ENCODE peak calls at places on chromosomes 11 and 22, in seven cellular contexts. One of them, this sample, is unnamed.

GRCh38 chr11:78000193-78000592 is 5.7 kb upstream of the INTS4 start:
- DNase-seq in A549: peak; percentile 72
- DNase-seq in astrocyte: peak; percentile 54
- DNase-seq in stomach: peak; percentile 46
- DNase-seq in tibial artery: no peak
- DNase-seq in kidney: no peak
- DNase-seq in neuronal stem cell: no peak
- DNase-seq in this sample: peak; percentile 85

GRCh38 chr11:116853461-116854073 is 16.1 kb upstream of the APOA1 start:
- DNase-seq in neuronal stem cell: no peak
- DNase-seq in kidney: no peak
- DNase-seq in astrocyte: peak; percentile 96
- DNase-seq in A549: no peak
- DNase-seq in stomach: peak; percentile 53
- DNase-seq in tibial artery: no peak
- DNase-seq in this sample: peak; percentile 82

GRCh38 chr22:42891696-42892095 is 34.6 kb upstream of the ARFGAP3 start:
- DNase-seq in astrocyte: no peak
- DNase-seq in stomach: no peak
- DNase-seq in tibial artery: no peak
- DNase-seq in kidney: no peak
- DNase-seq in A549: no peak
- DNase-seq in neuronal stem cell: no peak
- DNase-seq in this sample: no peak

GRCh38 chr11:94511932-94512781 is at the start of gene C11orf97:
- DNase-seq in tibial artery: peak; percentile 47
- DNase-seq in kidney: peak; percentile 88
- DNase-seq in astrocyte: no peak
- DNase-seq in neuronal stem cell: peak; percentile 54
- DNase-seq in stomach: peak; percentile 59
- DNase-seq in A549: no peak
- DNase-seq in this sample: peak; percentile 56

GRCh38 chr22:40605676-40606250 is 30.8 kb downstream of the MRTFA start:
- DNase-seq in neuronal stem cell: no peak
- DNase-seq in astrocyte: peak; percentile 58
- DNase-seq in A549: no peak
- DNase-seq in tibial artery: no peak
- DNase-seq in kidney: no peak
- DNase-seq in stomach: no peak
- DNase-seq in this sample: peak; percentile 42

GRCh38 chr11:73019996-73020395 is 122.1 kb downstream of the FCHSD2 start:
- DNase-seq in astrocyte: no peak
- DNase-seq in tibial artery: no peak
- DNase-seq in A549: no peak
- DNase-seq in stomach: no peak
- DNase-seq in neuronal stem cell: no peak
- DNase-seq in kidney: no peak
- DNase-seq in this sample: no peak

GRCh38 chr22:42680648-42681047 is 31.5 kb upstream of the CYB5R3 start:
- DNase-seq in kidney: no peak
- DNase-seq in astrocyte: peak; percentile 92
- DNase-seq in neuronal stem cell: no peak
- DNase-seq in tibial artery: no peak
- DNase-seq in stomach: no peak
- DNase-seq in A549: peak; percentile 65
- DNase-seq in this sample: peak; percentile 94

GRCh38 chr22:50084085-50084484 is 1.1 kb downstream of the MLC1 start:
- DNase-seq in astrocyte: no peak
- DNase-seq in kidney: no peak
- DNase-seq in neuronal stem cell: no peak
- DNase-seq in stomach: no peak
- DNase-seq in tibial artery: no peak
- DNase-seq in A549: no peak
- DNase-seq in this sample: no peak

GRCh38 chr11:75784506-75784905 is 15.9 kb downstream of the DGAT2 start:
- DNase-seq in A549: no peak
- DNase-seq in astrocyte: no peak
- DNase-seq in tibial artery: no peak
- DNase-seq in stomach: no peak
- DNase-seq in neuronal stem cell: no peak
- DNase-seq in kidney: peak; percentile 35
- DNase-seq in this sample: no peak

GRCh38 chr11:3091081-3091845 is 34.0 kb upstream of the CARS1 start:
- DNase-seq in tibial artery: no peak
- DNase-seq in stomach: no peak
- DNase-seq in astrocyte: no peak
- DNase-seq in A549: no peak
- DNase-seq in neuronal stem cell: no peak
- DNase-seq in kidney: peak; percentile 64
- DNase-seq in this sample: no peak

DNA sequence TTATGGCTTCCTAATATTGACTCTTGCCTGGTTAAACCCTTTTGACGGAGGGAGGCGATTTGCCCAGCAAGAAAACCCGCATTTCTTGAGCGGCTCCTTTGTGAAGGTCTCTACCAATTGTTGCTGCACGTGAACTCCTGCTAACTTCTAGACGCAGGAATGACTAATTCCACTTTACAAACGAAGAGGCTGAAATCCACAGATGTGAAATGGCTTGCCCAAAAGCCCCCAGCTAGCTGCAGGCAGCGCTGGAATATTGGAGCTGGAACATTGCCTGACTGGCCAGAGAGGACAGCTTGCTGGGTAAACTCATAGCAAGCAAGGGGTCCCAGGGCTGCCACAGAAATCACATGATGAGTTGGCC is 542 bp downstream of the GCAT start:
- DNase-seq in kidney: no peak
- DNase-seq in stomach: no peak
- DNase-seq in A549: no peak
- DNase-seq in astrocyte: peak; percentile 39
- DNase-seq in tibial artery: no peak
- DNase-seq in neuronal stem cell: no peak
- DNase-seq in this sample: no peak
- H3K4me1 ChIP-seq in kidney: peaks cover 14% of the 10 kb centered on the region
- H3K4me1 ChIP-seq in stomach: peaks cover 59% of the 10 kb centered on the region
- H3K4me1 ChIP-seq in A549: peaks cover 15% of the 10 kb centered on the region
- H3K4me1 ChIP-seq in astrocyte: peaks cover 33% of the 10 kb centered on the region
- H3K4me1 ChIP-seq in tibial artery: no peaks in the 10 kb centered on the region
- H3K4me1 ChIP-seq in neuronal stem cell: peaks cover 15% of the 10 kb centered on the region
- H3K4me1 ChIP-seq in this sample: peaks cover 16% of the 10 kb centered on the region

DNA sequence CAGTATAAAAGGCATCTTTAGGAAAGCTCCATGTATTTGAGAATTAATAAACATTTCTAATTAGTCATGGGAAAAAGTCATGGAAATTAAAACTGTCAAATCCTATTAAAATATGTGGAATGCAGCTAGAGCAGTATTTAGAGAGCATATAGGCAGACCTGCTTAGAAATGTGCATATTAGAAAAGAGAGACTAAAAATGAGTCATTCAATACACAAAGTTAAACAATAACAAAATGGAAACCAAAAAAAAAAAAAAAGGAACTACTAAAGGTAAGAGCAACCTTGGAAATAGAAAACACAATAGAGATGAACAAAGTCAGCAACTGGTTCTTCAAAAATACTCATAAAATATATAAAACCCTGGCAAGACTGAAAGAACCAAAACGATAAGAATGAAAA is 59.7 kb upstream of the RASSF10 start:
- DNase-seq in astrocyte: no peak
- DNase-seq in neuronal stem cell: no peak
- DNase-seq in tibial artery: no peak
- DNase-seq in A549: no peak
- DNase-seq in kidney: no peak
- DNase-seq in stomach: no peak
- DNase-seq in this sample: no peak
- H3K4me1 ChIP-seq in astrocyte: no peaks in the 10 kb centered on the region
- H3K4me1 ChIP-seq in neuronal stem cell: no peaks in the 10 kb centered on the region
- H3K4me1 ChIP-seq in tibial artery: no peaks in the 10 kb centered on the region
- H3K4me1 ChIP-seq in A549: peaks cover 9% of the 10 kb centered on the region
- H3K4me1 ChIP-seq in kidney: no peaks in the 10 kb centered on the region
- H3K4me1 ChIP-seq in stomach: no peaks in the 10 kb centered on the region
- H3K4me1 ChIP-seq in this sample: no peaks in the 10 kb centered on the region

GRCh38 chr22:25068701-25069100 is 116.2 kb downstream of the KIAA1671 start:
- DNase-seq in neuronal stem cell: no peak
- DNase-seq in astrocyte: no peak
- DNase-seq in stomach: no peak
- DNase-seq in kidney: no peak
- DNase-seq in A549: no peak
- DNase-seq in tibial artery: no peak
- DNase-seq in this sample: no peak
- H3K4me1 ChIP-seq in neuronal stem cell: no peaks in the 10 kb centered on the region
- H3K4me1 ChIP-seq in astrocyte: no peaks in the 10 kb centered on the region
- H3K4me1 ChIP-seq in stomach: peaks cover 28% of the 10 kb centered on the region
- H3K4me1 ChIP-seq in kidney: peaks cover 14% of the 10 kb centered on the region
- H3K4me1 ChIP-seq in A549: no peaks in the 10 kb centered on the region
- H3K4me1 ChIP-seq in tibial artery: peaks cover 7% of the 10 kb centered on the region
- H3K4me1 ChIP-seq in this sample: peaks cover 15% of the 10 kb centered on the region

DNA sequence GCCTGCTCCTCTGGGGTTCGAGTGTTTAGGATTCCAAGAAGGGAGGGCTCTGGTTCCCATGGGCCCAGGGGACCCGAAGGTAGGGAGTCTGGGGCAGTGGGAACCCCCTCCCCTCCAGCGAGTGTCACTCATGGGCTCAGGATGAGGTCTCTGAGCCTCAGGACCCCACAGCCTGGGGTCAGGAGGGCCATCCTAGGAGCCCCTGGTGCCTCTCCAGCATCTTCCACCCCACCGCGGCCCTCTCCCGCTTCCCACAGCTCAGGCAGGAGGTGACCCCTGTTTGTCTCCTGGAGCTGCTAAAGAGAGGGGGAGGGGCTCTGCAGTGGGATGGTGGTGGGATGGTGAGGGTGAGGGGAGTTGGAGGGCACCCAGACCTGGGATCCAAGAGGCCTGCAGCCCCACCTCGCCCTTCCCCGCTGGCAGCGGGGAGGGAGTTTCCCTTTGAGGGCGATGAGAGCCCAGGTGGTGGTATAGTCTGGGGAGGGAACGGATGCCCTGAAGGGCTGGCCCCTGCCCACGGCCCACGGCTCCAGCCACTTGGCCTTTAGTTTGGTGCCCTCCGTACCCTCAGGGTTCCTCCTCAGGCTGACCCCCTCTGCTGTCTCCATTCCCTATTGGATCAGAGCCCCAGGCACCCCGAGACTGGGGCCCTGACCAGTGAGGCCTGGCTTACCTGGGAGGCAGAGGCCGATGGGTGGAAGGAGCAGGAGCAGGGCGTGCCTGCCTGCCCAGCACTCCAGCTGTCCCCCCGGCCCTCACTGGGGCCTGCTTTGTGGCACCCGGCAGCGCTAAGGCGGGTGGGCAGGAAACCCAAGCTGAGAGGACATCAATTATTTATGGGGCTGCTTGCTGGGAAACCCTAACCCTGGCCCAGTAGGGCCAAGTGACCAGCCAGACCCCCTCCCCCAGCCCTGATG is 1.1 kb upstream of the CABP4 start:
- DNase-seq in stomach: no peak
- DNase-seq in tibial artery: no peak
- DNase-seq in neuronal stem cell: no peak
- DNase-seq in astrocyte: no peak
- DNase-seq in A549: no peak
- DNase-seq in kidney: peak; percentile 66
- DNase-seq in this sample: no peak
- H3K4me1 ChIP-seq in stomach: peaks cover 11% of the 10 kb centered on the region
- H3K4me1 ChIP-seq in tibial artery: no peaks in the 10 kb centered on the region
- H3K4me1 ChIP-seq in neuronal stem cell: peaks cover 15% of the 10 kb centered on the region
- H3K4me1 ChIP-seq in astrocyte: no peaks in the 10 kb centered on the region
- H3K4me1 ChIP-seq in A549: no peaks in the 10 kb centered on the region
- H3K4me1 ChIP-seq in kidney: peaks cover 2% of the 10 kb centered on the region
- H3K4me1 ChIP-seq in this sample: no peaks in the 10 kb centered on the region

GRCh38 chr22:21779444-21779843 is 43.9 kb upstream of the YPEL1 start:
- DNase-seq in astrocyte: no peak
- DNase-seq in kidney: no peak
- DNase-seq in tibial artery: no peak
- DNase-seq in stomach: no peak
- DNase-seq in neuronal stem cell: no peak
- DNase-seq in A549: no peak
- DNase-seq in this sample: no peak
- H3K4me1 ChIP-seq in astrocyte: peaks cover 18% of the 10 kb centered on the region
- H3K4me1 ChIP-seq in kidney: no peaks in the 10 kb centered on the region
- H3K4me1 ChIP-seq in tibial artery: no peaks in the 10 kb centered on the region
- H3K4me1 ChIP-seq in stomach: peaks cover 11% of the 10 kb centered on the region
- H3K4me1 ChIP-seq in neuronal stem cell: no peaks in the 10 kb centered on the region
- H3K4me1 ChIP-seq in A549: no peaks in the 10 kb centered on the region
- H3K4me1 ChIP-seq in this sample: no peaks in the 10 kb centered on the region

DNA sequence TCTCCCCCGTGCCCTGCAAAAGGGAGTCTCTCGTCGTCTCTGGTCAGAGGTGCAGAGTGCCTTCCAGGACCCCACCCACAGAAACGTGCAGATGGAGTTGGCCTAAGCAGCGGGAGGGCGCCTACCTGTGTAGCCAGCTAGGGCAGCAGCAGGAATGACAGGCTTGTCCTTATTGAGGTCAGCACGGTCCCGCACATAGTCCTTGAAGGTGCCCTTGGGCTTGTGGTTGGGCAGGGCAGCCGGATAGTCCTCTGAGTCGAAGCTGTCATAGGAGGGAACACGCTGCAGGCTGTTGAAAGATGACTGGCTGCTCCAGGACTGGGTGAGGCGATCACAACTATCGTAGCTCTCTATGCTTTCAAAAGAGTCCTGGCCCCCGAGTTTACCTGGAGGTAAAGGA is 107.3 kb downstream of the ETS1 start:
- DNase-seq in tibial artery: no peak
- DNase-seq in neuronal stem cell: no peak
- DNase-seq in stomach: no peak
- DNase-seq in astrocyte: no peak
- DNase-seq in A549: no peak
- DNase-seq in kidney: no peak
- DNase-seq in this sample: no peak
- H3K4me1 ChIP-seq in tibial artery: no peaks in the 10 kb centered on the region
- H3K4me1 ChIP-seq in neuronal stem cell: no peaks in the 10 kb centered on the region
- H3K4me1 ChIP-seq in stomach: peaks cover 71% of the 10 kb centered on the region
- H3K4me1 ChIP-seq in astrocyte: peaks cover 9% of the 10 kb centered on the region
- H3K4me1 ChIP-seq in A549: no peaks in the 10 kb centered on the region
- H3K4me1 ChIP-seq in kidney: peaks cover 36% of the 10 kb centered on the region
- H3K4me1 ChIP-seq in this sample: peaks cover 15% of the 10 kb centered on the region

This sample was measured in cardiac muscle cell.